ENCODE peak calls at places on chromosome 12, in four cellular contexts. N is activated T-cell treated with anti-CD3 and anti-CD28 coated beads, Interleukin-2, amount 50 U/mL, for 4 hours; U is iris pigment epithelial cell; E is cardiac fibroblast. M is an unnamed sample.

GRCh38 chr12:21696603-21697002 is 39.0 kb upstream of the LDHB start:
- DNase-seq in E (no peak), U (peak; percentile 22), N (no peak), M (no peak)

GRCh38 chr12:10511756-10512355 is 6.2 kb downstream of the EIF2S3B start:
- DNase-seq in U (no peak), E (no peak), N (no peak), M (no peak)

GRCh38 chr12:70177637-70178036 is 65.6 kb upstream of the CNOT2 start:
- DNase-seq in E (peak; percentile 21), U (no peak), N (no peak), M (no peak)

GRCh38 chr12:32494676-32495075 is 95.3 kb downstream of the FGD4 start:
- DNase-seq in E (peak; percentile 18), N (no peak), U (no peak), M (no peak)

GRCh38 chr12:47419500-47419899 is 286.3 kb downstream of the RPAP3 start:
- DNase-seq in U (peak; percentile 80), N (no peak), E (peak; percentile 38), M (no peak)

GRCh38 chr12:78442454-78442801 is 422.1 kb upstream of the SYT1 start:
- DNase-seq in E (peak; percentile 71), U (peak; percentile 73), N (no peak), M (no peak)

GRCh38 chr12:51814311-51815088 is 34.0 kb downstream of the FIGNL2 start:
- DNase-seq in E (peak; percentile 71), N (peak; percentile 47), U (peak; percentile 76), M (no peak)

GRCh38 chr12:68611094-68611818 is 557 bp downstream of the RAP1B start:
- DNase-seq in E (peak; percentile 71), U (peak; percentile 61), N (peak; percentile 26), M (no peak)

GRCh38 chr12:6059221-6059620 is 65.2 kb downstream of the VWF start:
- DNase-seq in U (no peak), N (no peak), E (no peak), M (no peak)

GRCh38 chr12:82414926-82415325 is 56.6 kb downstream of the METTL25 start:
- DNase-seq in U (peak; percentile 28), N (no peak), E (peak; percentile 43), M (no peak)

GRCh38 chr12:26471560-26471959 is 276.2 kb downstream of the SSPN start:
- DNase-seq in E (peak; percentile 41), U (peak; percentile 55), N (no peak), M (no peak)

GRCh38 chr12:26032719-26033241 is 74.3 kb downstream of the RASSF8 start:
- DNase-seq in E (peak; percentile 36), U (peak; percentile 58), N (no peak), M (no peak)

GRCh38 chr12:64950899-64951298 is 126.5 kb downstream of the TBC1D30 start:
- DNase-seq in U (no peak), N (no peak), E (no peak), M (no peak)

GRCh38 chr12:105033851-105034250 is 47.7 kb downstream of the NOPCHAP1 start:
- DNase-seq in U (peak; percentile 7), E (no peak), N (no peak), M (no peak)

GRCh38 chr12:12024958-12025682 is 45.6 kb upstream of the BCL2L14 start:
- DNase-seq in N (no peak), U (no peak), E (no peak), M (no peak)

GRCh38 chr12:117450186-117450585 is 88.8 kb upstream of the NOS1 start:
- DNase-seq in U (no peak), N (no peak), E (no peak), M (no peak)

M was measured in glomerular endothelial cell.